ENCODE peak calls at places on chromosomes 4 and X, in ten cellular contexts. K, P, Q, X, F, Z, H, R, J and B are unnamed samples.

GRCh38 chr4:15765306-15765705 is 12.8 kb upstream of the CD38 start:
- DNase-seq in H (no peak), J (no peak), K (no peak), X (no peak), P (no peak), R (no peak), Q (no peak), Z (no peak), F (no peak), B (no peak)

GRCh38 chr4:3252480-3252828 is 3.5 kb downstream of the MSANTD1 start:
- DNase-seq in F (no peak), P (no peak), Z (no peak), H (no peak), Q (no peak), X (no peak), K (no peak), J (no peak), R (no peak), B (no peak)

GRCh38 chr4:183823394-183823793 is 81.7 kb upstream of the STOX2 start:
- DNase-seq in H (no peak), F (peak), R (no peak), K (no peak), P (peak), J (no peak), X (no peak), Q (peak), Z (peak), B (no peak)

GRCh38 chr4:99219479-99219878 is 433 bp upstream of the ADH6 start:
- DNase-seq in X (peak), Z (no peak), J (no peak), R (no peak), H (no peak), F (no peak), K (no peak), Q (peak), P (no peak), B (no peak)

GRCh38 chr4:113683143-113683542 is 78.4 kb downstream of the CAMK2D start:
- DNase-seq in F (no peak), R (peak), Q (no peak), J (no peak), X (peak), K (no peak), H (peak), Z (no peak), P (no peak), B (no peak)

GRCh38 chr4:6480532-6481088 is 8.2 kb upstream of the PPP2R2C start:
- DNase-seq in P (no peak), R (no peak), X (no peak), F (peak), K (no peak), J (no peak), Z (no peak), H (no peak), Q (peak), B (no peak)

GRCh38 chr4:152079543-152080293 is 318.9 kb upstream of the GATB start:
- DNase-seq in Q (no peak), J (no peak), F (no peak), K (no peak), Z (no peak), R (peak), H (no peak), P (no peak), X (peak), B (no peak)

GRCh38 chr4:135277980-135278315 is 1076.4 kb upstream of the PABPC4L start:
- DNase-seq in J (no peak), Z (no peak), H (no peak), R (no peak), K (no peak), Q (peak), F (no peak), X (no peak), P (no peak), B (no peak)

GRCh38 chr4:123300625-123301024 is 96.0 kb upstream of the SPRY1 start:
- DNase-seq in P (no peak), Z (no peak), Q (no peak), F (no peak), K (no peak), J (no peak), X (no peak), R (no peak), H (no peak), B (no peak)
- H3K27ac ChIP-seq in P (no peak), Z (no peak), Q (no peak), F (no peak), K (no peak), J (no peak), X (no peak), R (no peak), H (no peak), B (no peak)

DNA sequence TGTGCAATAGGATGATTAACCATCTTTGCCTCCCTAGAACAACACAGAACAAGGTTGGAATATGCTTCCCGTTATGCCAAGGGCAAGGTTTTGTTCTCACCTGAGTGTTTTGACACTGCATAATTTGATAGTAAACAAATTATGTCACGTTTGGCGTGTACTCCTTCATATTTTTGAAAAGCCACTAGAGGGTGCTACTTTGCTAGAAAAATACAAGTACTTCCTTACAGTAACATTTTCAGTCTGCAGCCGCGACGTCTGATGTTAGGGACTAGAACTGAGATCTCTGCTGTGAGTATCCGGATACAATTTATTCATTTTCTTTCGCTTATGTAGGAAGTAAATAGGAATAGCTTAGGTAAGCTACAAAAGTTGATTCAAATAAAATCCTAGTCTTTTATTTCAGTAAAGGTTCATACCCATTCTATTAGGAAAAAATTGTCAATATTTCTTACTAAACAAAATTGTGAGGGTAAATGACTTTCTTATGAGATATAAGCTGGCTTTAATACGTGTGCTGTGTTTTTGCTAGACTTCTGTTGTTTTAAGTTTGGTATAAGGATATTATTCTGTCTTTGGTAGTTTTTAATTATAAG is 181.1 kb upstream of the WDFY3 start:
- DNase-seq in K (no peak), P (peak), Z (peak), R (no peak), Q (peak), H (no peak), X (peak), J (peak), F (peak), B (no peak)
- H3K4me3 ChIP-seq in K (no peak), P (peak), Z (peak), R (no peak), Q (no peak), H (no peak), X (no peak), J (no peak), F (no peak), B (no peak)

GRCh38 chrX:16696956-16697355 is 15.5 kb downstream of the CTPS2 start:
- DNase-seq in K (no peak), X (no peak), P (no peak), R (no peak), F (no peak), Q (no peak), J (no peak), H (no peak), Z (no peak), B (no peak)

GRCh38 chrX:16702700-16703599 is 9.5 kb downstream of the CTPS2 start:
- DNase-seq in X (no peak), F (no peak), P (no peak), K (no peak), H (no peak), R (no peak), J (no peak), Q (no peak), Z (no peak), B (no peak)

GRCh38 chrX:16699389-16699788 is 13.1 kb downstream of the CTPS2 start:
- DNase-seq in J (no peak), P (no peak), X (no peak), H (no peak), Z (no peak), Q (no peak), R (no peak), F (no peak), K (no peak), B (no peak)

GRCh38 chrX:16695079-16695676 is 17.3 kb downstream of the CTPS2 start:
- DNase-seq in Z (peak), P (no peak), F (peak), R (peak), X (peak), J (peak), H (peak), K (peak), Q (peak), B (peak)

GRCh38 chrX:16700734-16701133 is 11.7 kb downstream of the CTPS2 start:
- DNase-seq in Z (no peak), P (no peak), F (no peak), J (no peak), Q (no peak), H (no peak), R (no peak), X (no peak), K (no peak), B (no peak)
- H3K27ac ChIP-seq in Z (no peak), P (no peak), F (no peak), J (no peak), Q (no peak), H (no peak), R (no peak), X (no peak), K (no peak), B (no peak)

GRCh38 chr4:164359881-164360280 is 394.1 kb upstream of the SMIM31 start:
- DNase-seq in R (no peak), F (no peak), K (no peak), Z (no peak), Q (no peak), X (no peak), J (no peak), H (no peak), P (no peak), B (no peak)

GRCh38 chr4:164358400-164358799 is 395.5 kb upstream of the SMIM31 start:
- DNase-seq in J (no peak), F (no peak), P (no peak), K (no peak), Z (no peak), R (no peak), X (no peak), H (no peak), Q (no peak), B (no peak)

DNA sequence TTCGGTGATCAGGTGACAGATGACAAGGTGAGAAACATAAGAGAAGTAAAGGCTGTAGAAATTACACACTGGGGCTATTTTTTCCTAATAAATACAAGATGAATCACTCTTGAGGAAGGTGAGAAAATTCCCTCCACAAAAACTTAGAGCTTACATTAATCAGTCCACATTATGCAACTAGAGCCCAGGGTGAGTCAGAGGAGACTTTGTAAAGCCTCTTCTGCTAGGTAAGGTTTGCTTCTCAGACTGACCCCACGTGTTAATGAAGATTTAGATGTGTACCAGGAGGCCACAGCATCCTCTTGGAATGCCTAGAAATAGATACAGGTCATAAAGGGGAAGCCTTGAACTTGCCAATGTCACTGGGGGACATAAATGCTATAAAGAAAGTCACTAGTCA is 396.0 kb upstream of the SMIM31 start:
- DNase-seq in F (no peak), R (no peak), X (no peak), Q (peak), H (no peak), J (no peak), Z (no peak), P (no peak), K (no peak), B (no peak)
- H3K4me3 ChIP-seq in F (no peak), R (no peak), X (no peak), Q (no peak), H (no peak), J (no peak), Z (no peak), P (no peak), K (no peak), B (no peak)

GRCh38 chrX:68627986-68628385 is 19.5 kb upstream of the STARD8 start:
- DNase-seq in P (no peak), R (no peak), J (no peak), K (no peak), Z (no peak), F (no peak), Q (no peak), H (no peak), X (no peak), B (no peak)
- H3K27ac ChIP-seq in P (no peak), R (no peak), J (no peak), K (no peak), Z (no peak), F (no peak), Q (no peak), H (no peak), X (no peak), B (no peak)

DNA sequence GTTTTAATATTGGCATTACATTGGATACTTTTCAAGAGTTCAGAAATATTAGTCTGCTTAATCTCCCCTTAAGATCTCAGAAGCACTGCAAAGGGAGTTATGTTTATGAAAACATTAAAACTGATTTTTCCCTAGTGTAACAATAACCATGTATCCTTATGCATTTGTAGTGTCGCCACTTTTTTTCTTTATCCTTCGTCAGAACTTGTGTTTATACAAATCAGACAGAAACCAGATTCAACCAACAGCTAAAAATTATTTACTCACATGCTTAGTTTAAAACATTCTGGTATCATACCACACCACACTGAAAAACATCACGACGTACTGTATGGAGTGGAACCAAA is 1.3 kb downstream of the SETD7 start:
- DNase-seq in F (no peak), H (no peak), J (no peak), R (no peak), K (no peak), Z (no peak), X (no peak), P (no peak), Q (no peak), B (no peak)
- H3K4me3 ChIP-seq in F (peak), H (peak), J (peak), R (peak), K (peak), Z (peak), X (peak), P (peak), Q (no peak), B (no peak)